ENCODE peak calls at places on chromosomes 11 and 22, in six cellular contexts. M, P, A, G, U and W are unnamed samples.

GRCh38 chr11:96185220-96185768 is 157.7 kb downstream of the MAML2 start:
- DNase-seq in M (no peak), P (no peak), A (no peak), G (no peak), U (no peak), W (no peak)

GRCh38 chr11:60923326-60923725 is 934 bp upstream of the TMEM132A start:
- DNase-seq in M (no peak), P (no peak), A (no peak), G (no peak), U (no peak), W (no peak)

GRCh38 chr11:118427707-118428106 is 8.6 kb upstream of the KMT2A start:
- DNase-seq in M (no peak), P (no peak), A (no peak), G (no peak), U (no peak), W (no peak)

GRCh38 chr11:57656936-57657289 is 649 bp upstream of the CLP1 start:
- DNase-seq in M (no peak), P (no peak), A (no peak), G (no peak), U (no peak), W (no peak)

GRCh38 chr11:12523180-12523924 is 146.0 kb downstream of the PARVA start:
- DNase-seq in M (no peak), P (peak; percentile 82), A (no peak), G (no peak), U (no peak), W (no peak)

GRCh38 chr22:22882033-22882717 is 5.4 kb upstream of the IGLL5 start:
- DNase-seq in M (peak; percentile 7), P (no peak), A (no peak), G (no peak), U (no peak), W (no peak)

GRCh38 chr11:89177691-89178231 is at the start of gene TYR:
- DNase-seq in M (no peak), P (no peak), A (no peak), G (no peak), U (no peak), W (peak; percentile 86)

GRCh38 chr11:117992136-117992535 is 5.9 kb downstream of the IL10RA start:
- DNase-seq in M (no peak), P (no peak), A (no peak), G (no peak), U (no peak), W (no peak)

GRCh38 chr11:102798012-102798746 is at the start of gene MMP1:
- DNase-seq in M (peak; percentile 84), P (no peak), A (no peak), G (no peak), U (no peak), W (no peak)

GRCh38 chr11:34250732-34251639 is 106.8 kb downstream of the ABTB2 start:
- DNase-seq in M (peak; percentile 69), P (peak; percentile 67), A (peak; percentile 80), G (no peak), U (no peak), W (no peak)

GRCh38 chr11:44568706-44569473 is 3.4 kb downstream of the CD82 start:
- DNase-seq in M (peak; percentile 95), P (peak; percentile 69), A (peak; percentile 92), G (peak; percentile 90), U (no peak), W (peak; percentile 69)

GRCh38 chr11:77379253-77379652 is 77.8 kb upstream of the GDPD4 start:
- DNase-seq in M (peak; percentile 41), P (no peak), A (no peak), G (no peak), U (no peak), W (no peak)

GRCh38 chr11:47915407-47916137 is 64.8 kb upstream of the PTPRJ start:
- DNase-seq in M (no peak), P (no peak), A (peak; percentile 36), G (no peak), U (no peak), W (no peak)

GRCh38 chr11:20429216-20429615 is 41.7 kb downstream of the PRMT3 start:
- DNase-seq in M (no peak), P (no peak), A (no peak), G (no peak), U (no peak), W (no peak)

GRCh38 chr11:35725880-35726279 is 63.3 kb downstream of the TRIM44 start:
- DNase-seq in M (peak; percentile 76), P (no peak), A (no peak), G (peak; percentile 70), U (no peak), W (peak; percentile 23)

GRCh38 chr11:48129697-48130395 is 86.8 kb upstream of the OR4B1 start:
- DNase-seq in M (no peak), P (no peak), A (no peak), G (no peak), U (no peak), W (no peak)

GRCh38 chr11:20197881-20198280 is 37.6 kb upstream of the DBX1 start:
- DNase-seq in M (no peak), P (no peak), A (no peak), G (no peak), U (no peak), W (no peak)

GRCh38 chr11:104060004-104060403 is 23.6 kb downstream of the DDI1 start:
- DNase-seq in M (no peak), P (no peak), A (no peak), G (no peak), U (no peak), W (no peak)

GRCh38 chr11:36212507-36212906 is 76.7 kb downstream of the COMMD9 start:
- DNase-seq in M (no peak), P (peak; percentile 20), A (no peak), G (no peak), U (no peak), W (no peak)

GRCh38 chr11:33893711-33894401 is 2.0 kb upstream of the LMO2 start:
- DNase-seq in M (no peak), P (no peak), A (peak; percentile 84), G (no peak), U (peak; percentile 47), W (no peak)

GRCh38 chr11:35272391-35272821 is 133.4 kb downstream of the CD44 start:
- DNase-seq in M (no peak), P (no peak), A (peak; percentile 65), G (no peak), U (peak; percentile 43), W (no peak)

GRCh38 chr22:50530857-50531545 is 1.2 kb upstream of the TYMP start:
- DNase-seq in M (peak; percentile 79), P (peak; percentile 79), A (peak; percentile 91), G (no peak), U (no peak), W (no peak)